ENCODE peak calls at places on chromosomes 5 and 9, in eight cellular contexts. O is coronary artery, L is mesothelial cell of epicardium, W is progenitor cell of endocrine pancreas, Z is body of pancreas, U is GM13976, C is foreskin fibroblast, T is K562. H is an unnamed sample.

GRCh38 chr9:19994296-19994695 is 205.5 kb upstream of the SLC24A2 start:
- DNase-seq in U (no peak), W (no peak), T (no peak), C (peak), Z (no peak), L (no peak), O (no peak), H (no peak)

GRCh38 chr5:116404001-116404400 is 170.6 kb downstream of the SEMA6A start:
- DNase-seq in W (no peak), O (no peak), L (no peak), T (no peak), Z (no peak), C (no peak), U (no peak), H (no peak)

GRCh38 chr5:151063136-151063544 is 17.7 kb downstream of the TNIP1 start:
- DNase-seq in W (no peak), Z (peak), O (no peak), C (peak), L (no peak), U (no peak), T (peak), H (peak)

GRCh38 chr5:57816108-57816507 is 333.5 kb upstream of the ACTBL2 start:
- DNase-seq in T (no peak), O (no peak), C (peak), Z (no peak), U (no peak), L (no peak), W (no peak), H (peak)

GRCh38 chr5:322281-322941 is 897 bp downstream of the AHRR start:
- DNase-seq in T (no peak), Z (no peak), W (no peak), O (no peak), C (peak), U (peak), L (no peak), H (no peak)

GRCh38 chr9:113056191-113057106 is at the start of gene ZFP37:
- DNase-seq in Z (peak), L (peak), U (peak), W (peak), O (peak), T (peak), C (peak), H (peak)

GRCh38 chr5:44665101-44665701 is 143.5 kb upstream of the MRPS30 start:
- DNase-seq in U (no peak), Z (no peak), T (no peak), L (no peak), W (no peak), C (peak), O (no peak), H (peak)

GRCh38 chr9:10095208-10095607 is 517.6 kb downstream of the PTPRD start:
- DNase-seq in U (no peak), W (no peak), L (no peak), C (no peak), Z (no peak), O (no peak), T (no peak), H (no peak)

GRCh38 chr9:89372979-89373378 is 54.7 kb downstream of the SECISBP2 start:
- DNase-seq in O (no peak), U (no peak), Z (no peak), T (no peak), L (no peak), W (no peak), C (no peak), H (no peak)

GRCh38 chr9:96057155-96057554 is 181.7 kb downstream of the ERCC6L2 start:
- DNase-seq in U (no peak), O (no peak), L (no peak), C (no peak), T (no peak), Z (no peak), W (no peak), H (no peak)

GRCh38 chr5:40480392-40480791 is 199.3 kb upstream of the PTGER4 start:
- DNase-seq in C (no peak), T (no peak), Z (no peak), L (no peak), O (no peak), W (no peak), U (no peak), H (no peak)

GRCh38 chr9:120715331-120715924 is 1.2 kb upstream of the MEGF9 start:
- DNase-seq in W (no peak), Z (no peak), T (no peak), C (peak), L (no peak), O (peak), U (no peak), H (peak)

GRCh38 chr5:14286007-14286406 is 142.9 kb downstream of the TRIO start:
- DNase-seq in O (no peak), C (no peak), Z (no peak), U (no peak), W (no peak), L (no peak), T (no peak), H (no peak)

GRCh38 chr5:5332287-5332686 is 90.2 kb upstream of the ICE1 start:
- DNase-seq in W (no peak), O (no peak), Z (no peak), L (no peak), T (no peak), U (no peak), C (no peak), H (no peak)

GRCh38 chr5:132414634-132415377 is 45.3 kb downstream of the SLC22A5 start:
- DNase-seq in U (no peak), Z (no peak), W (no peak), C (no peak), L (no peak), O (peak), T (no peak), H (peak)

GRCh38 chr5:177023247-177023703 is 779 bp downstream of the ZNF346 start:
- DNase-seq in C (no peak), U (peak), Z (no peak), O (peak), T (peak), W (no peak), L (no peak), H (no peak)

GRCh38 chr9:37032713-37033112 is 1.4 kb downstream of the PAX5 start:
- DNase-seq in T (no peak), W (no peak), U (peak), L (no peak), C (no peak), Z (no peak), O (peak), H (no peak)

GRCh38 chr5:78287833-78288232 is 6.7 kb downstream of the AP3B1 start:
- DNase-seq in Z (no peak), T (no peak), U (no peak), O (no peak), W (no peak), L (no peak), C (peak), H (peak)

GRCh38 chr9:122228191-122228905 is 409 bp downstream of the LHX6 start:
- DNase-seq in C (no peak), W (peak), O (no peak), U (peak), Z (no peak), L (peak), T (peak), H (no peak)

GRCh38 chr5:79636981-79637733 is 24.9 kb downstream of the TENT2 start:
- DNase-seq in T (no peak), C (no peak), O (no peak), Z (no peak), W (no peak), U (no peak), L (no peak), H (no peak)

GRCh38 chr5:94941113-94941765 is 322.8 kb downstream of the SLF1 start:
- DNase-seq in T (no peak), L (no peak), W (no peak), C (no peak), O (no peak), U (no peak), Z (no peak), H (no peak)

GRCh38 chr9:129879991-129880653 is 44.9 kb downstream of the USP20 start:
- DNase-seq in O (no peak), C (no peak), U (no peak), Z (no peak), W (no peak), T (no peak), L (no peak), H (no peak)

GRCh38 chr9:69527454-69527853 is 144.7 kb downstream of the APBA1 start:
- DNase-seq in O (no peak), U (no peak), T (no peak), W (no peak), L (no peak), C (no peak), Z (no peak), H (no peak)

GRCh38 chr9:74742792-74743389 is 144.8 kb downstream of the TRPM6 start:
- DNase-seq in T (peak), O (no peak), L (peak), C (peak), W (no peak), U (no peak), Z (no peak), H (no peak)

GRCh38 chr5:40497573-40497972 is 182.1 kb upstream of the PTGER4 start:
- DNase-seq in C (no peak), U (no peak), Z (no peak), L (no peak), W (no peak), T (no peak), O (no peak), H (no peak)

DNA sequence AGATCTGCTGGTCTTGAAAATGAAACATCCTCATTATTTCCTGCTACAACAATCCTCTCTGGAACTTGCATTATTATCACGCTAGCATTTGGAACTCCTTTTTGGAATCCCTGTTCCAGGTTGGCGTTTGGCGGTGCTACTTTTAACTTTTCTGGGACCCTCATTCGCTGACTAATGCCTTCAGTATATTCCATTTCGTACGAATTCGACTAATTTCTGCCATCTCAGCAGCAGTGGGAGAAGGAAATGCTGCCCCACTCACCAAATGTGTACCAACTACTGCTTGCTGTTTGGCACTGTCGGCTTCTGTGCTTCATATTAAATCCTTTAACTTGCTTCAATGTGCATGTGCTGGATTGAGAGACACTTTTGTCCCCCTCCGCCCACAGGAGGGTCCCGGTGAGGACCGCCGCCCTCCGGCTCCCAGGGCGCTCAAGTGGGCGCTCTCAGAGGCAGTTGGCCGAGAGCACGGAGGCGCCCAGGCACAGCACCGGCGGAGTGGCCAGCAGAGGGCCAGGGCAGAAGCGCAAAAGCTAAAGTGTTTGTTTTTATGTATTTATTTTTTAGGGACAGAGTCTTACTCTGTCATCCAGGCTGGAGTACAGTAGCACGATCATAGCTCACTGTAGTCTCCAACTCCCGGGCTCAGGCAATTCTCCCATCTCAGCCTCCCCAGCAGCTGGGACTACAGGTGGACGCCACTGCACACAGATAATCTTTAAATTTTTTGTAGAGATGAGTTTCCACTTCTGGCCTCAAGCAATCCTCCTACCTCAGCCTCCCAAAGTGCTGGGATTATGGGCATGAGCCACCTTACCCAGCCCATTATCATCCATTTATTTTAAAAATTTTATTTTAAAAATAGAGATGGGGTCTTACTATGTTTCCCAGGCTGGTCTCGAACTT is 11.9 kb downstream of the PDE6A start:
- DNase-seq in Z (peak), L (no peak), C (no peak), U (no peak), O (no peak), T (no peak), W (no peak), H (no peak)
- TF ChIP-seq CTCF in Z (peak), L (no peak), C (peak), U (no peak), O (no peak), T (peak), W (peak), H (peak)

GRCh38 chr5:36734422-36734821 is 128.0 kb downstream of the SLC1A3 start:
- DNase-seq in Z (no peak), O (no peak), L (no peak), T (no peak), C (no peak), W (no peak), U (no peak), H (no peak)
- TF ChIP-seq CTCF in Z (peak), O (no peak), L (no peak), T (peak), C (no peak), W (peak), U (peak), H (peak)

DNA sequence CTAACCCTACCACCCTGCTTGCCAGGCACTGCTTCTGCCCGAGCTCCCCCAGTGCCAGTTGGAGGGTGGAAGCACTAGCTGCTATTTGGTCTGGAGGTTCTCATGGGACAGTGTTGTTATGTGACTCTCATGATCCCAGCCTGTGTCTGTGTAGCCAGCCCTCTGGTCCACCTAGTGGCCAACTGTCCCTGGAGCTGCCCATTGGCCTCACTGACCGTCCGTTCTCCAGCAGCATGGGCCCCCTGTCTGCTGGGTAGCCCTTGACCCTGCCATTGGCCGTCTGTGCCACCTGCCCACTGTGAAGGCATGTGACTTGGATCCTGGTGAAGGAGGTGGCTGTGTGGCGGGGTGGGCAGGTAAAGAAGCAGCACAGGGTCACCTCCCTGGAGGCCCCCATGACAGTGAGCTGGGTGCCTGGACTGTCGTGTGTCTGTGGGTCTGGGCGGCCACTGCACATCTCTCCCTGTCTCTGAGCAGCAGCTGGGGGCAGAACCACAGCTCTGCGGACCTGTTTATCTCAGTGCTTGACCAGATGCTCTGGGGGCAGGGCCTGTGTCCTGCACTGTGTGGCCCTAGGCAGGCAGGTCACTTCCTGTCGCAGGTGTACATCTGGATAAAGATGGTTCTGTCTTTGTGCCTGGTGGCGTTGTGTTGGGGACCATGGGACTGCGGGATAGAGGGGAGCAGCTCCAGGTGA is 11.4 kb downstream of the PHF2 start:
- DNase-seq in T (no peak), U (no peak), L (peak), O (peak), C (no peak), W (no peak), Z (no peak), H (no peak)
- TF ChIP-seq CTCF in T (peak), U (no peak), L (no peak), O (no peak), C (no peak), W (peak), Z (no peak), H (peak)

DNA sequence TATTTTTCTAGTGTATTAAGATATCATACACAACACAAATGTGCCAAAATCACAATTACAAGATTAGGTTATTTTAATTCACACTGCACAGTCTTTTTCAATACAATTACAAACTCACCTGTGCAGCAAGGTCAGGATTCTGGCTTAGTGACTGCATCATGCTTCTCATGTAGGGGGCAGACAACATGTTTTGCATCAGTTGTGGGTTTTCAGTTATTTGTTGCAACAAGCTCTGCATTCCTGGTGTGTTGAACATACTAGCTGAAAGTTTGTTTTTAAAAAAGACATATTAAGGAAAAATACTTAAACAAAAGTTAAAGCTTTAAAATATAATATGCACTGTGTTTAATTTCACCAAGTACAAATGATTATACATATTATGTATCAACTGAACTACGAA is 38.7 kb downstream of the UBQLN1 start:
- DNase-seq in O (no peak), L (no peak), Z (no peak), U (no peak), T (no peak), C (no peak), W (no peak), H (no peak)
- TF ChIP-seq CTCF in O (no peak), L (no peak), Z (no peak), U (no peak), T (no peak), C (no peak), W (no peak), H (no peak)

GRCh38 chr5:157917909-157918809 is 59.2 kb upstream of the CLINT1 start:
- DNase-seq in O (no peak), T (peak), Z (peak), L (peak), W (no peak), C (peak), U (peak), H (peak)
- TF ChIP-seq CTCF in O (peak), T (peak), Z (peak), L (no peak), W (peak), C (peak), U (no peak), H (peak)

GRCh38 chr5:173925449-173926071 is 37.4 kb downstream of the CPEB4 start:
- DNase-seq in C (peak), O (no peak), T (peak), U (peak), L (no peak), W (no peak), Z (peak), H (peak)
- TF ChIP-seq CTCF in C (peak), O (no peak), T (peak), U (peak), L (peak), W (peak), Z (peak), H (peak)

GRCh38 chr5:172264814-172265213 is 18.8 kb downstream of the UBTD2 start:
- DNase-seq in L (no peak), W (no peak), Z (no peak), U (no peak), O (no peak), T (no peak), C (no peak), H (no peak)
- TF ChIP-seq CTCF in L (no peak), W (no peak), Z (no peak), U (no peak), O (no peak), T (no peak), C (no peak), H (no peak)

GRCh38 chr5:16372493-16372892 is 93.1 kb downstream of the ZNF622 start:
- DNase-seq in W (no peak), T (no peak), L (no peak), U (no peak), C (no peak), O (no peak), Z (no peak), H (no peak)
- TF ChIP-seq CTCF in W (no peak), T (no peak), L (no peak), U (no peak), C (no peak), O (no peak), Z (no peak), H (no peak)

DNA sequence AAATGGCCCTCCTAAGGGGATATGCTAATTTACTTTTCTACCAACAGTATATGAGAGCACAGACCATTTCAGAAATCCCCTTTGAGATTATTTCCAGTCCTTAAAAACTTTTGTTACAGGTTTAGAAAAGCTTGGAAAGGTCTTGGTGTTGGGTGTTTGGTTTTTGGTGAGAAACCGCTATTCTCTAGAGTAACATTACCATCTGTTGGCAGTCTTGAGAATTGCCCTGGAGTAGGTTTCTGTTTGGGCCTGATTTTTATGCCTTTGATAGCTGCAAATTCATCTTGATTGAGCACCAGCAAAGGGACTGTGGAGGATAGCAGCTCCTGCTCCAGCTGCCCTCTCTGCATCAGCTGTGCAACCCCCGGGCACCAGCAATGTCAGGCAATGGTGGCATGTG is 8.0 kb downstream of the NUDT2 start:
- DNase-seq in U (no peak), C (no peak), O (no peak), L (no peak), Z (no peak), W (no peak), T (no peak), H (no peak)
- TF ChIP-seq CTCF in U (no peak), C (peak), O (no peak), L (no peak), Z (no peak), W (peak), T (no peak), H (peak)

H was measured in AG09319.